ENCODE peak calls at places on chromosomes 4 and X, in six cellular contexts. M is MM.1S, A is AG10803, F is body of pancreas, W is breast epithelium, J is ovary. Y is an unnamed sample.

GRCh38 chr4:186604124-186604627 is 48.8 kb upstream of the MTNR1A start:
- DNase-seq in M (no peak), A (no peak), F (no peak), W (no peak), J (no peak), Y (no peak)

GRCh38 chrX:10496345-10496965 is 123.9 kb downstream of the MID1 start:
- DNase-seq in M (peak; percentile 26), A (peak; percentile 88), F (no peak), W (no peak), J (no peak), Y (peak; percentile 84)

GRCh38 chr4:104763554-104764210 is 269.0 kb upstream of the CXXC4 start:
- DNase-seq in M (no peak), A (no peak), F (no peak), W (no peak), J (no peak), Y (no peak)

GRCh38 chr4:26081795-26082498 is 167.9 kb downstream of the SMIM20 start:
- DNase-seq in M (peak; percentile 60), A (peak; percentile 40), F (no peak), W (no peak), J (no peak), Y (no peak)

GRCh38 chr4:129623233-129623632 is 527.3 kb downstream of the C4orf33 start:
- DNase-seq in M (peak; percentile 91), A (no peak), F (no peak), W (no peak), J (no peak), Y (no peak)

GRCh38 chrX:149916745-149917392 is 12.5 kb upstream of the HSFX4 start:
- DNase-seq in M (no peak), A (no peak), F (no peak), W (no peak), J (no peak), Y (no peak)

GRCh38 chr4:115687356-115687755 is 573.9 kb upstream of the NDST4 start:
- DNase-seq in M (no peak), A (no peak), F (no peak), W (no peak), J (no peak), Y (no peak)

GRCh38 chr4:41154814-41155177 is 59.5 kb downstream of the APBB2 start:
- DNase-seq in M (no peak), A (no peak), F (no peak), W (no peak), J (no peak), Y (no peak)

GRCh38 chr4:17544205-17544604 is 29.2 kb downstream of the CLRN2 start:
- DNase-seq in M (no peak), A (peak; percentile 23), F (no peak), W (no peak), J (no peak), Y (no peak)

GRCh38 chrX:95318882-95319281 is 1365.8 kb upstream of the DIAPH2 start:
- DNase-seq in M (peak; percentile 28), A (no peak), F (no peak), W (no peak), J (no peak), Y (no peak)
- TF ChIP-seq CTCF in M (peak; percentile 47), A (no peak), F (no peak), W (no peak), J (no peak), Y (no peak)

GRCh38 chr4:107857741-107858140 is 33.0 kb downstream of the SGMS2 start:
- DNase-seq in M (no peak), A (no peak), F (no peak), W (no peak), J (no peak), Y (no peak)

GRCh38 chr4:107855723-107856122 is 31.0 kb downstream of the SGMS2 start:
- DNase-seq in M (no peak), A (no peak), F (no peak), W (no peak), J (no peak), Y (no peak)

GRCh38 chr4:107858158-107858742 is 33.5 kb downstream of the SGMS2 start:
- DNase-seq in M (no peak), A (no peak), F (no peak), W (no peak), J (no peak), Y (no peak)

GRCh38 chr4:107854326-107855030 is 29.7 kb downstream of the SGMS2 start:
- DNase-seq in M (no peak), A (peak; percentile 57), F (no peak), W (no peak), J (no peak), Y (no peak)

GRCh38 chr4:107856901-107857300 is 32.2 kb downstream of the SGMS2 start:
- DNase-seq in M (no peak), A (no peak), F (no peak), W (no peak), J (no peak), Y (no peak)
- H3K4me3 ChIP-seq in M (no peak overlapping the region), A (no peak overlapping the region), F (no peak overlapping the region), W (no peak overlapping the region), J (no peak overlapping the region), Y (no peak overlapping the region)

DNA sequence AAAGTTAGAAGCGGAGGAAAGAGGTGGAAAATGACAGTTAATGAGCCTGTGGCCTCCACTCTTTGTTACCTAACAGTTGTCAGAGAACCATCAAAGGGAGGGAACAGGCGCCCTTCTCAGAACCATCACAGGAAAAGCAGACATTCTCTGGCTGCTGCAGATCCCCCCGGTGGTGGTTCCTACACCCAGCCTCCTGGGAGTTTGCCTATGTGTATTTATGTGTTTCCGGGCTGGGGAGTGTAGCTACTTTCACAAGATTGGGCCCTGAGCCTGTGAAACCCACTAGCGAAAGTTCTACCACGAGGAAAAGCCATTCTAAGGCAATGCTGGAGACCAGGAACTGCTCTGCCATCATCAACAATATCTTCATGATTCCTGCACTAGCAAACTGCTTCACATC is 52.7 kb upstream of the BCOR start:
- DNase-seq in M (no peak), A (no peak), F (no peak), W (no peak), J (no peak), Y (no peak)
- TF ChIP-seq CTCF in M (no peak), A (no peak), F (no peak), W (no peak), J (no peak), Y (no peak)

DNA sequence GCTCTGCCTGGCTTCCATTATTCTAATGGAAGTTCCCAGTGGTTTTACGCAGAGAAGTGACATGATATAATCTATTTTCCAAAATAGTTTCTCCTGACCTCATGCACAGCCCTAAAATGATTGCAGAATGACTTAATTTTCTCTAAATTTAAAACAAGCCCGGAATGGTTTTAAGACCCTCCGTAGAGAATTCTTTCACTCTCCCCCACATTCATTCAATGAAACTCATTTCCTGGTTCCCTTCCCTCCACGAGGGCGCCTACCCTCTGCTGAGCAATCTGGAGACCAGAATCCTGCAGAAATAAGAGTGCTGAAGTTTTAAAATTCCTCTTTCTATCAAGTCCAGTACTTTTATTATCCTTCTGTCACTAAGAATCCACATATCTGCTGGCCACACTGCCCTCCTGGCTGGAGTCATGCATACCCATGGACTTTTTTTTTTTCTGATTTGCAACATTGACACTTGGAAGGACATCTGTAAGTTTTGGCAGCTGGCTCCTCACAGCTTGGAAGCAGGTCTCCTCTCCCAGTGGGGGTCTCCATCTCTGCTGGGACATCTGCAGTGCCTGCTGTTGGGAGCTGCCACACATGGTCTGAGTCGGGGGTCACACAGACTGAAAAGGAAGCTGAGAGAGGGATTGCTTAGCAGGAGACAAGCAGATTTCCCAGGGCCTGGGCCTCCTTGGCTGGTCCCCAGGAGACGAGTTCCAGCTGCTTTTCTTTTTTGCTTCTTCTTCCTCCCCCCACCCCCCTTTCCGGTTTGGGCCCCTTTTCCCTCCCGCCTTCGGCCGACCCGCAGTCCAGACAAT is 86.1 kb downstream of the SOWAHB start:
- DNase-seq in M (no peak), A (peak; percentile 88), F (no peak), W (no peak), J (peak; percentile 41), Y (peak; percentile 24)
- H3K4me3 ChIP-seq in M (no peak overlapping the region), A (no peak overlapping the region), F (no peak overlapping the region), W (no peak overlapping the region), J (no peak overlapping the region), Y (no peak overlapping the region)

DNA sequence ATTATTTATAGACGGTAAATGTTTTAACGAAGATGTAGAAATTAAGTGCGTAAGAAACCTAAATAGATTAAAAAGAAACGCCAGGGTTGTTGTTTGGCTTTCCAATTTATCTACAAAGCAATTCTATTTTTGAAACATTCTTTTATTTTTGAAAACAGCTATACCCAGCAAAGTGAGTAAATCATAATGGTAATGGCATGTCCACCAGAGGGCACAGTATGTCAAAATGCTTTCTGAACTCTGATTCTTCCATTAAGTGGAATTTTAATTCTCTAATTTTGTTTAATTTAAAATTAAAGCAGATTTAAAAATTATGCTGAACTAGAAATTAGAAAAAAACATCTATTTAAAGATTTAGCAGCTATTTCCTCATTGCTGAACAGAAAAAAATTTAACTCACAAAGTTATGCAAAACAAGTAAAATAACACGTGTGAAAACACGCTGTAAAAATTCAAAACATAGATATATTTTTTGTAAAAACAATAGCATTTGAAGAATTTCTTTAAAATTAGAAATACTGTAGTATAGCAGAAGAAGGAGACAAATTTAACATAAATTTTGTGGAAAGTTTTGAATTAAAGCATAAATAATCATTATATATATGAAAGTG is 26.5 kb downstream of the RASSF6 start:
- DNase-seq in M (peak; percentile 56), A (peak; percentile 16), F (peak; percentile 19), W (no peak), J (no peak), Y (no peak)
- TF ChIP-seq CTCF in M (peak; percentile 58), A (peak; percentile 61), F (peak; percentile 72), W (peak; percentile 37), J (no peak), Y (peak; percentile 54)

GRCh38 chr4:7911044-7911578 is 28.6 kb downstream of the AFAP1 start:
- DNase-seq in M (no peak), A (peak; percentile 96), F (no peak), W (no peak), J (no peak), Y (no peak)

GRCh38 chr4:7909966-7910720 is 29.5 kb downstream of the AFAP1 start:
- DNase-seq in M (no peak), A (peak; percentile 83), F (no peak), W (no peak), J (no peak), Y (no peak)

GRCh38 chr4:7908668-7909067 is 31.0 kb downstream of the AFAP1 start:
- DNase-seq in M (no peak), A (no peak), F (no peak), W (no peak), J (no peak), Y (no peak)

GRCh38 chr4:7910721-7911015 is 29.0 kb downstream of the AFAP1 start:
- DNase-seq in M (no peak), A (no peak), F (no peak), W (no peak), J (no peak), Y (no peak)

DNA sequence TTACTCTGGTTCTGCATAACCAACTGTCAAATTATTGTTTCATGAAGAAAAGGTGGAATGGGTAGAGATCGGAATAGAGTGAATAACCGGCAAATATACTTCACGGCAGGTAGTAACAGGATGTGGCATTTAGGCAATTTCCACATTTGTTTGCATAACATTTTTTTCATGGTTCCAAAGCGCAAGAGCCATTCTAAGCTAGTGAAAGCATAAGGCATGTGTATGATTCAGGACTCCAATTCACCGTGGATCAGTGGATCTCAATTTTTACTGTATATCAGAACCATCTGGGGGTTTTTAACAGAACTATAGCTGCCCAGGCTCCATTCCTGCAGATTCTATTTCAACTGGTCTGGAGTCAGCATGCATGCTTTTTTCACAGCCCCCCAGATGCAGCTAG is 30.2 kb downstream of the AFAP1 start:
- DNase-seq in M (no peak), A (no peak), F (no peak), W (no peak), J (no peak), Y (no peak)
- H3K4me3 ChIP-seq in M (no peak overlapping the region), A (peak overlapping the region; percentile 54), F (no peak overlapping the region), W (no peak overlapping the region), J (no peak overlapping the region), Y (no peak overlapping the region)